ENCODE peak calls at places on chromosomes 13 and 19, in seven cellular contexts. One of them, this sample, is unnamed.
A peak's percentile ranks its signal among the peaks of the same experiment; 100 is the strongest.

GRCh38 chr19:34888091-34888490 is 38.6 kb upstream of the ZNF30 start:
- DNase-seq in foreskin fibroblast: no peak
- DNase-seq in body of pancreas: no peak
- DNase-seq in AG04450: no peak
- DNase-seq in ovary: no peak
- DNase-seq in CD8-positive, alpha-beta T cell: no peak
- DNase-seq in thoracic aorta: no peak
- DNase-seq in this sample: no peak

GRCh38 chr13:44309771-44310767 is 63.6 kb upstream of the SERP2 start:
- DNase-seq in foreskin fibroblast: no peak
- DNase-seq in thoracic aorta: no peak
- DNase-seq in ovary: no peak
- DNase-seq in CD8-positive, alpha-beta T cell: no peak
- DNase-seq in AG04450: no peak
- DNase-seq in body of pancreas: no peak
- DNase-seq in this sample: no peak

GRCh38 chr19:55406869-55407624 is 541 bp downstream of the UBE2S start:
- DNase-seq in ovary: peak; percentile 50
- DNase-seq in thoracic aorta: no peak
- DNase-seq in CD8-positive, alpha-beta T cell: no peak
- DNase-seq in body of pancreas: peak; percentile 36
- DNase-seq in AG04450: no peak
- DNase-seq in foreskin fibroblast: peak; percentile 70
- DNase-seq in this sample: no peak

GRCh38 chr19:40411125-40411842 is 1.9 kb downstream of the PRX start:
- DNase-seq in ovary: peak; percentile 15
- DNase-seq in CD8-positive, alpha-beta T cell: no peak
- DNase-seq in thoracic aorta: no peak
- DNase-seq in AG04450: no peak
- DNase-seq in body of pancreas: no peak
- DNase-seq in foreskin fibroblast: no peak
- DNase-seq in this sample: no peak

GRCh38 chr13:18944501-18945068 is 237.0 kb downstream of the TUBA3C start:
- DNase-seq in AG04450: no peak
- DNase-seq in CD8-positive, alpha-beta T cell: no peak
- DNase-seq in thoracic aorta: no peak
- DNase-seq in ovary: no peak
- DNase-seq in body of pancreas: no peak
- DNase-seq in foreskin fibroblast: no peak
- DNase-seq in this sample: no peak

GRCh38 chr19:46297700-46298476 is 1.0 kb downstream of the HIF3A start:
- DNase-seq in foreskin fibroblast: peak; percentile 88
- DNase-seq in ovary: peak; percentile 78
- DNase-seq in body of pancreas: peak; percentile 45
- DNase-seq in AG04450: no peak
- DNase-seq in thoracic aorta: peak; percentile 47
- DNase-seq in CD8-positive, alpha-beta T cell: no peak
- DNase-seq in this sample: no peak

GRCh38 chr13:90105881-90106496 is 1241.5 kb upstream of the MIR17HG start:
- DNase-seq in body of pancreas: no peak
- DNase-seq in foreskin fibroblast: peak; percentile 17
- DNase-seq in ovary: no peak
- DNase-seq in thoracic aorta: no peak
- DNase-seq in CD8-positive, alpha-beta T cell: no peak
- DNase-seq in AG04450: no peak
- DNase-seq in this sample: no peak

GRCh38 chr13:28585557-28585956 is 73.4 kb upstream of the POMP start:
- DNase-seq in AG04450: no peak
- DNase-seq in thoracic aorta: no peak
- DNase-seq in body of pancreas: no peak
- DNase-seq in foreskin fibroblast: no peak
- DNase-seq in ovary: no peak
- DNase-seq in CD8-positive, alpha-beta T cell: no peak
- DNase-seq in this sample: no peak

GRCh38 chr19:11261431-11261901 is 858 bp downstream of the DOCK6 start:
- DNase-seq in CD8-positive, alpha-beta T cell: no peak
- DNase-seq in foreskin fibroblast: no peak
- DNase-seq in ovary: peak; percentile 57
- DNase-seq in thoracic aorta: no peak
- DNase-seq in body of pancreas: no peak
- DNase-seq in AG04450: no peak
- DNase-seq in this sample: peak; percentile 43

GRCh38 chr19:11264452-11265176 is 2.3 kb upstream of the DOCK6 start:
- DNase-seq in AG04450: no peak
- DNase-seq in foreskin fibroblast: no peak
- DNase-seq in thoracic aorta: no peak
- DNase-seq in body of pancreas: peak; percentile 37
- DNase-seq in CD8-positive, alpha-beta T cell: no peak
- DNase-seq in ovary: no peak
- DNase-seq in this sample: no peak

GRCh38 chr19:11263726-11264125 is 1.4 kb upstream of the DOCK6 start:
- DNase-seq in body of pancreas: no peak
- DNase-seq in thoracic aorta: no peak
- DNase-seq in AG04450: no peak
- DNase-seq in CD8-positive, alpha-beta T cell: no peak
- DNase-seq in ovary: no peak
- DNase-seq in foreskin fibroblast: no peak
- DNase-seq in this sample: no peak

GRCh38 chr19:11260996-11261395 is 1.3 kb downstream of the DOCK6 start:
- DNase-seq in thoracic aorta: no peak
- DNase-seq in foreskin fibroblast: no peak
- DNase-seq in body of pancreas: no peak
- DNase-seq in ovary: no peak
- DNase-seq in AG04450: no peak
- DNase-seq in CD8-positive, alpha-beta T cell: no peak
- DNase-seq in this sample: no peak

DNA sequence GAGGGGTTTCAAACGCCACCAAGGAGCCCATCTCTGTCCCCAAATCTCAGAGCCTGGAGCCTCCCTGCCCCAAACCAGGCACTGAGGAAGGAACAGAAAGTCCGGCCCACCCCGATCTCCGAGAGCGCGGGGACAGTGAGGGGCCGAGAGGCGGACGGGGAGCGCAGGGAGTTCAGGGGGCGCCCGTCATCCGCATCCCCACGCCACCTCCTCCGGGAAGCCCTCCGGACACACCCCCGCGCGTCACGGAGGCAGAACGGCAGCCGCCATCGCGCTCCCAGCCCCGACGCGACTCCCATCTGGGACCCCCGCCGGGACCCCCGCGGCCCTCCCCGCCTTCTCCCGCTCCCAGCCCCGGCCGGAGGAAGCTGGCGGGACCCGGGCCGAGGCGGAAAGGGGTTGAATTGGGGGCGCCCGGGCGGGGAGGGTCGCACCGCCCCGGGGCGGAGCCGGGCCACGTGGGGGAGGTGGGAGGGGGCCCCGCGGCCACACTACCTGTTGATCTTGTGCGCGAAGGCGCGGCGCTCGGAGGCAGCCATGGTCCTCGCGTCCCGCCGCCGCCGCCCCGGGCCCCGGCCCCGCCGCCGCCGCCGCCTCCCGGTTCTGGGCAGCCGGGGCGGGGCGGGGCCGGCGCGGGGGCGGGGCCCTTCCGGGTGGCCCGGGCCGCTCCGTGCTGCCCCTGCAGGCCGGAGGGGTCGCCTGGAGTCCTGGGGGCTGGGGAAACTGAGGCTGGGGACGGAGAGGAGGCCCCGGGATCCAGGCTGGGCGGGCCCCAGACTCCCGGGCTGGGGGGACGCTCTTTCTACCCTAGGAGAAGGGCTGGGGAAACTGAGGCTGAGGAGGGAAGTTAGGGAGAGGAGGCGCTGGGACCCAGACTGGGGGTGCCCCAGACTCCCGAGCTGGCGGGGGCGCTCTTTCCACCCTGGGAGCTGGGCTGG is at the start of gene DOCK6:
- DNase-seq in foreskin fibroblast: peak; percentile 61
- DNase-seq in body of pancreas: peak; percentile 68
- DNase-seq in CD8-positive, alpha-beta T cell: no peak
- DNase-seq in thoracic aorta: no peak
- DNase-seq in ovary: peak; percentile 66
- DNase-seq in AG04450: no peak
- DNase-seq in this sample: peak; percentile 70
- TF ChIP-seq CTCF in foreskin fibroblast: peak; percentile 21
- TF ChIP-seq CTCF in body of pancreas: peak; percentile 48
- TF ChIP-seq CTCF in CD8-positive, alpha-beta T cell: no peak
- TF ChIP-seq CTCF in thoracic aorta: peak; percentile 47
- TF ChIP-seq CTCF in ovary: no peak
- TF ChIP-seq CTCF in AG04450: peak; percentile 46
- TF ChIP-seq CTCF in this sample: no peak

GRCh38 chr19:3470500-3471128 is 9.7 kb downstream of the SMIM24 start:
- DNase-seq in foreskin fibroblast: no peak
- DNase-seq in body of pancreas: no peak
- DNase-seq in AG04450: no peak
- DNase-seq in CD8-positive, alpha-beta T cell: no peak
- DNase-seq in thoracic aorta: no peak
- DNase-seq in ovary: no peak
- DNase-seq in this sample: no peak

GRCh38 chr19:3467437-3468198 is 12.7 kb downstream of the SMIM24 start:
- DNase-seq in foreskin fibroblast: no peak
- DNase-seq in CD8-positive, alpha-beta T cell: no peak
- DNase-seq in AG04450: no peak
- DNase-seq in ovary: no peak
- DNase-seq in body of pancreas: no peak
- DNase-seq in thoracic aorta: no peak
- DNase-seq in this sample: no peak

GRCh38 chr19:3468211-3468610 is 12.1 kb downstream of the SMIM24 start:
- DNase-seq in CD8-positive, alpha-beta T cell: no peak
- DNase-seq in body of pancreas: no peak
- DNase-seq in thoracic aorta: no peak
- DNase-seq in AG04450: no peak
- DNase-seq in foreskin fibroblast: no peak
- DNase-seq in ovary: no peak
- DNase-seq in this sample: no peak

GRCh38 chr19:3471954-3472655 is 8.2 kb downstream of the SMIM24 start:
- DNase-seq in body of pancreas: no peak
- DNase-seq in ovary: peak; percentile 76
- DNase-seq in CD8-positive, alpha-beta T cell: no peak
- DNase-seq in thoracic aorta: no peak
- DNase-seq in AG04450: no peak
- DNase-seq in foreskin fibroblast: peak; percentile 45
- DNase-seq in this sample: peak; percentile 66

DNA sequence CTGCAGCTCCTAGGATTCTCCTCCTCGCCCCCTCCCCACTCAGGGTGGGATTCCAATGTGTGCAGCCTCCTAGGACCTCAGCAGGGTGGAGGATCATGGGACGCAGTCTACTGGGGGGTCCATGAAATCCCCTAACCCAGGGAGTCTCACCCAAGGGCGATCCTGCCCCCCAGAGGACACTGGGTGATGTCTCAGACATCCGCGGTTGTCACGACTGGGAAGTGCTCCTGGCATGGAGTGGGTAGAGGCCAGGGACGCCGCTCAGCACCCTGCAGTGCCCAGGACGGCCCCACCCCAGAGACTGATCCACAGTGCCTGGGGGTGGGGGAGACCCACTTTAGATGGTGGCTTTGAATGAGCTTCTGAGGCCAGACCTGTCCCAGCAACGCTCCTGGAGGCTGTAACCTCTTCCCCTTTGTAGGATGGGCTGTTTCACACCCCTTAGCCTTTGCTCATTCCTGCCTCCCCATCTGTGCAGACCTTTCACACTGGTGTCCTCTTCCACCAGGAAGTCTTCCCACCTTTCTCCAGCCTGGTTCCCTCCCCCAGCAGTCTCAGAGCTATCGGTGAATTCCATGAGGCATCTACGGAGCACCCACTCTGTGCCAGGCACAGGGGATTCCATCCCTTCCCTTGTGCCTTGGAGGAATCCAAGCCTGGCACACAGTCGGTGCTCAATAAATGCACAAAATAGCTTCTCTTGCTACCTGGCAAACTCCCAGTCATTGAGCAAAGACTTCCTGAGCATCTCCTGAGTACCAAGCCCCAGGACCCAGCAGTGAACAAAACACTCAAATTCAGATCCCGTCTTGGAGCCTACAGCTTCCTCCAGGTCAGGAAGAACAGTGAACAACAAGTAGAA is 10.5 kb downstream of the SMIM24 start:
- DNase-seq in foreskin fibroblast: peak; percentile 38
- DNase-seq in ovary: no peak
- DNase-seq in AG04450: no peak
- DNase-seq in thoracic aorta: no peak
- DNase-seq in body of pancreas: no peak
- DNase-seq in CD8-positive, alpha-beta T cell: no peak
- DNase-seq in this sample: no peak
- TF ChIP-seq CTCF in foreskin fibroblast: no peak
- TF ChIP-seq CTCF in ovary: no peak
- TF ChIP-seq CTCF in AG04450: no peak
- TF ChIP-seq CTCF in thoracic aorta: no peak
- TF ChIP-seq CTCF in body of pancreas: no peak
- TF ChIP-seq CTCF in CD8-positive, alpha-beta T cell: no peak
- TF ChIP-seq CTCF in this sample: no peak

DNA sequence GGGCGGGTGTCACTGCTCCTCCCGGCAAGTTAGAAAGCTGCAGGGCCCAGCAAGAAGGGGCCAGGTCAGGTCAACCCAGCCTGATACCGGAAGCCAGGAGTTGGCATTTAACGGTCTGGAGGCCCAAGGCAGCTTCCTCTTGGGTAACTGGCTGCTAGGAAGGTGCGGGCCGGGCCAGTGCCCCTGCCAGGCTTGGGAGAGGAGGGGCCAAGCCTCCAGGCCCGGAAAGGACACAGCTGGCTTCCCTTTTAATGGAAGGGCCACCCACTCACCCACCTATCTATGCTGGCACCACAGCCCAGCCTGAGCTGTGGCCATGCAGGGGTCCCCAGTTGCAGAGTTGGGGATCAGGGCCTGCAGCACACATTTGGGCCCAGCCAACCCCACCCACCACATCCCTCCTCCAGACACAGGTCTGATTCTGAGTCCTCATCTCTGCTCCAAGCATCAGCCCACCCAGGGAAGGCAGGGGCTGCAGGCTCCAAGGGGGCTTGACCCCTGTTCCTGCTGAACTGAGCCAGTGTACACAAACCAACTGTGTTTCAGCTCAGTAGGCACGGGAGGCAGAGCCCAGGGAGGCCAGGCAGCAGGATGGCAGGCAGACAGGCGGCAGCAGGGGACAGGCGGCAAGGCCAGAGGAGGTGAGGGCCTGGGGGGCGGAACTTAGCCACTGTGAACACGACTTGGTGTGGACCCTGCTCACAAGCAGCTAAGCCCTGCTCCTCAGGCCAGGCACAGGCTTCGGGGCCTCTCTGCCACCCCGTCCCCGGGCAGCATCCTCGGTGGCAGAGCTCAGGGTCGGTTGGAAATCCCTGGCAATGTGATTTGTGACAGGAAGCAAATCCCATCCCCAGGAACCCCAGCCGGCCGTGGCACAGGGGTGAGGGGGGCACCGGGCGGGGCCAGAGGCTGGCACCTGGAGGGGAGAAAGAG is 40.8 kb downstream of the ZSWIM4 start:
- DNase-seq in ovary: no peak
- DNase-seq in CD8-positive, alpha-beta T cell: no peak
- DNase-seq in foreskin fibroblast: peak; percentile 36
- DNase-seq in AG04450: no peak
- DNase-seq in body of pancreas: no peak
- DNase-seq in thoracic aorta: no peak
- DNase-seq in this sample: no peak
- TF ChIP-seq CTCF in ovary: no peak
- TF ChIP-seq CTCF in CD8-positive, alpha-beta T cell: no peak
- TF ChIP-seq CTCF in foreskin fibroblast: no peak
- TF ChIP-seq CTCF in AG04450: no peak
- TF ChIP-seq CTCF in body of pancreas: no peak
- TF ChIP-seq CTCF in thoracic aorta: no peak
- TF ChIP-seq CTCF in this sample: no peak

DNA sequence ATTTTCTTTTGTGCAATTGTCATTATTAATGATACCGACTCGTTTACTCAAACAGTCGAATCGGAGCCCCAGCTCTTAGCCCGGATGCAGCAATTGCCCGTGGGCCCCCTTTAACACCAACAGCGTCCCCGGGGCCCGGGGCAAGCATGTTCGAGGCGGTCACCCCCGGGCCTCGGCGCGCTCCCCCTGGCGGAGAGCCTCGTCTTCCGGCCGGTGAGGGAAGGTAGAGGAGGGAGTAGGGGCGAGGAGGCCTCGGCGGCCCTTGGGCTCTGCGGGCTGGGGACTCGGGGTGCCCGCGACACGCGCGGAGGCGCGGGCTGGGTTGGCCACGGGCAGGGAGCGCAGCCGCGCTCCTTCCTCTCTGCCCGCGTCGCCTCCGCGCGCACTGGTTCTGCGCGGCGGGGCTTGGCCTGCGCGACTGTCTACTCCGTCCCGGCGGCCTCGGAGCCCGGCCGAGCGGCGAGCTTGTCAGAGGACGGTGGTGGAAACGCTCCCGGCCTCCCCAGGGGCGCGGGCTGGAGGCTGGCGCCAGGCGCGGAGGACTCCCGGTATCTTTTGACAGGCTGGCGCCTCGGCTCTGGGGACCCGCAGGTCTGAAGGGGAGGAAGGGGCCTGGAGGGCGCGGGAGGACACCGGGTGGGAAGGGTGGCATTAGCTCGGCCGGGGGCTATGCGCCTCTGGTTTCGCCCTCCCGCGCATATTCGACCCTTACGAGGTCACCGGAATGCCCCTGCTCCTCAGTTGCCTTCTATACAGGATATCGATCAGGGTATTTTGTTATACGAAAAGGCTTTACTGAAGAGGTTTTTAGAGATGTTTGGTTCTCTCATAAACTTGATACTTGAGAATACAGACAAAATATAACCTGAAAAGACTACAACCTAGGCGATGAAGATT is 1.5 kb downstream of the BIVM start:
- DNase-seq in thoracic aorta: no peak
- DNase-seq in body of pancreas: peak; percentile 84
- DNase-seq in CD8-positive, alpha-beta T cell: peak; percentile 65
- DNase-seq in ovary: peak; percentile 84
- DNase-seq in foreskin fibroblast: peak; percentile 92
- DNase-seq in AG04450: peak; percentile 26
- DNase-seq in this sample: peak; percentile 84
- TF ChIP-seq CTCF in thoracic aorta: peak; percentile 65
- TF ChIP-seq CTCF in body of pancreas: peak; percentile 76
- TF ChIP-seq CTCF in CD8-positive, alpha-beta T cell: peak; percentile 64
- TF ChIP-seq CTCF in ovary: peak; percentile 78
- TF ChIP-seq CTCF in foreskin fibroblast: peak; percentile 79
- TF ChIP-seq CTCF in AG04450: peak; percentile 81
- TF ChIP-seq CTCF in this sample: peak; percentile 70

This sample was measured in nephron progenitor cell.